ENCODE peak calls at places on chromosomes 6 and 20, in four cellular contexts. One of them, this sample, is unnamed.

GRCh38 chr6:1940381-1940780 is 305.0 kb downstream of the GMDS start:
- DNase-seq in endothelial cell: no peak
- DNase-seq in cardiac septum: no peak
- DNase-seq in left lobe of liver: no peak
- DNase-seq in this sample: no peak

GRCh38 chr6:21026576-21027273 is 492.5 kb downstream of the CDKAL1 start:
- DNase-seq in endothelial cell: no peak
- DNase-seq in cardiac septum: no peak
- DNase-seq in left lobe of liver: no peak
- DNase-seq in this sample: no peak

GRCh38 chr20:1800180-1800579 is 95.0 kb upstream of the SIRPA start:
- DNase-seq in cardiac septum: no peak
- DNase-seq in left lobe of liver: no peak
- DNase-seq in endothelial cell: no peak
- DNase-seq in this sample: no peak

GRCh38 chr20:57996465-57996864 is 232.0 kb downstream of the ANKRD60 start:
- DNase-seq in cardiac septum: no peak
- DNase-seq in endothelial cell: no peak
- DNase-seq in left lobe of liver: no peak
- DNase-seq in this sample: no peak

GRCh38 chr20:58981564-58982364 is 708 bp downstream of the NELFCD start:
- DNase-seq in left lobe of liver: no peak
- DNase-seq in endothelial cell: no peak
- DNase-seq in cardiac septum: no peak
- DNase-seq in this sample: no peak

GRCh38 chr6:134436950-134437349 is 119.0 kb upstream of the SGK1 start:
- DNase-seq in left lobe of liver: no peak
- DNase-seq in cardiac septum: no peak
- DNase-seq in endothelial cell: no peak
- DNase-seq in this sample: no peak

GRCh38 chr6:51513891-51514290 is 573.5 kb downstream of the PKHD1 start:
- DNase-seq in left lobe of liver: no peak
- DNase-seq in endothelial cell: no peak
- DNase-seq in cardiac septum: no peak
- DNase-seq in this sample: no peak

GRCh38 chr20:35171753-35172433 is at the start of gene PROCR:
- DNase-seq in endothelial cell: peak; percentile 73
- DNase-seq in cardiac septum: peak; percentile 92
- DNase-seq in left lobe of liver: peak; percentile 73
- DNase-seq in this sample: peak; percentile 80

GRCh38 chr6:165685302-165685701 is 22.3 kb upstream of the PDE10A start:
- DNase-seq in left lobe of liver: no peak
- DNase-seq in cardiac septum: no peak
- DNase-seq in endothelial cell: no peak
- DNase-seq in this sample: no peak

GRCh38 chr6:3742426-3743344 is 8.8 kb downstream of the PXDC1 start:
- DNase-seq in cardiac septum: peak; percentile 95
- DNase-seq in endothelial cell: peak; percentile 92
- DNase-seq in left lobe of liver: peak; percentile 92
- DNase-seq in this sample: peak; percentile 91

GRCh38 chr6:35415065-35415880 is 36.9 kb upstream of the FANCE start:
- DNase-seq in endothelial cell: peak; percentile 46
- DNase-seq in cardiac septum: no peak
- DNase-seq in left lobe of liver: peak; percentile 95
- DNase-seq in this sample: peak; percentile 90

GRCh38 chr6:75386050-75386770 is 101.6 kb upstream of the TMEM30A start:
- DNase-seq in left lobe of liver: no peak
- DNase-seq in cardiac septum: no peak
- DNase-seq in endothelial cell: no peak
- DNase-seq in this sample: no peak

GRCh38 chr20:54212226-54212625 is 4.3 kb downstream of the PFDN4 start:
- DNase-seq in cardiac septum: no peak
- DNase-seq in endothelial cell: no peak
- DNase-seq in left lobe of liver: no peak
- DNase-seq in this sample: no peak

GRCh38 chr6:47292027-47292426 is 17.7 kb downstream of the TNFRSF21 start:
- DNase-seq in endothelial cell: no peak
- DNase-seq in cardiac septum: no peak
- DNase-seq in left lobe of liver: no peak
- DNase-seq in this sample: no peak

This sample was measured in right lobe of liver.